ENCODE peak calls at places on chromosomes 13 and 19, in seven cellular contexts. One of them, this sample, is unnamed.
A peak's percentile ranks its signal among the peaks of the same experiment; 100 is the strongest.

GRCh38 chr19:11096210-11096841 is 7.1 kb downstream of the LDLR start:
- DNase-seq in NCI-H1105: no peak
- DNase-seq in posterior cingulate gyrus: no peak
- DNase-seq in T-cell: no peak
- DNase-seq in HFF-Myc: no peak
- DNase-seq in anterior cingulate cortex: no peak
- DNase-seq in SJCRH30: no peak
- DNase-seq in this sample: no peak

GRCh38 chr19:15072930-15073647 is 8.9 kb upstream of the OR1I1 start:
- DNase-seq in NCI-H1105: no peak
- DNase-seq in posterior cingulate gyrus: no peak
- DNase-seq in T-cell: no peak
- DNase-seq in HFF-Myc: no peak
- DNase-seq in anterior cingulate cortex: no peak
- DNase-seq in SJCRH30: no peak
- DNase-seq in this sample: no peak

GRCh38 chr13:114134944-114135610 is 2.7 kb upstream of the RASA3 start:
- DNase-seq in NCI-H1105: no peak
- DNase-seq in posterior cingulate gyrus: no peak
- DNase-seq in T-cell: no peak
- DNase-seq in HFF-Myc: no peak
- DNase-seq in anterior cingulate cortex: no peak
- DNase-seq in SJCRH30: no peak
- DNase-seq in this sample: no peak

GRCh38 chr19:39145180-39145953 is 19.8 kb downstream of the PAK4 start:
- DNase-seq in NCI-H1105: no peak
- DNase-seq in posterior cingulate gyrus: no peak
- DNase-seq in T-cell: no peak
- DNase-seq in HFF-Myc: no peak
- DNase-seq in anterior cingulate cortex: peak; percentile 52
- DNase-seq in SJCRH30: no peak
- DNase-seq in this sample: peak; percentile 77

GRCh38 chr19:5091576-5092215 is 122.8 kb downstream of the KDM4B start:
- DNase-seq in NCI-H1105: no peak
- DNase-seq in posterior cingulate gyrus: no peak
- DNase-seq in T-cell: no peak
- DNase-seq in HFF-Myc: no peak
- DNase-seq in anterior cingulate cortex: no peak
- DNase-seq in SJCRH30: no peak
- DNase-seq in this sample: no peak

GRCh38 chr19:14381689-14382474 is 638 bp downstream of the ADGRE5 start:
- DNase-seq in NCI-H1105: no peak
- DNase-seq in posterior cingulate gyrus: no peak
- DNase-seq in T-cell: peak; percentile 82
- DNase-seq in HFF-Myc: no peak
- DNase-seq in anterior cingulate cortex: no peak
- DNase-seq in SJCRH30: peak; percentile 38
- DNase-seq in this sample: no peak

GRCh38 chr19:27896091-27896490 is 1316.9 kb downstream of the UQCRFS1 start:
- DNase-seq in NCI-H1105: no peak
- DNase-seq in posterior cingulate gyrus: no peak
- DNase-seq in T-cell: no peak
- DNase-seq in HFF-Myc: no peak
- DNase-seq in anterior cingulate cortex: no peak
- DNase-seq in SJCRH30: no peak
- DNase-seq in this sample: no peak

GRCh38 chr19:48926909-48927308 is 6.6 kb upstream of the DHDH start:
- DNase-seq in NCI-H1105: no peak
- DNase-seq in posterior cingulate gyrus: peak; percentile 42
- DNase-seq in T-cell: no peak
- DNase-seq in HFF-Myc: peak; percentile 73
- DNase-seq in anterior cingulate cortex: peak; percentile 6
- DNase-seq in SJCRH30: no peak
- DNase-seq in this sample: peak; percentile 79

GRCh38 chr19:19752760-19753403 is 20.0 kb upstream of the ZNF14 start:
- DNase-seq in NCI-H1105: no peak
- DNase-seq in posterior cingulate gyrus: no peak
- DNase-seq in T-cell: no peak
- DNase-seq in HFF-Myc: no peak
- DNase-seq in anterior cingulate cortex: no peak
- DNase-seq in SJCRH30: no peak
- DNase-seq in this sample: no peak

GRCh38 chr19:17049711-17050280 is 23.2 kb upstream of the CPAMD8 start:
- DNase-seq in NCI-H1105: no peak
- DNase-seq in posterior cingulate gyrus: no peak
- DNase-seq in T-cell: no peak
- DNase-seq in HFF-Myc: no peak
- DNase-seq in anterior cingulate cortex: no peak
- DNase-seq in SJCRH30: no peak
- DNase-seq in this sample: no peak

GRCh38 chr13:32205426-32206096 is 109.6 kb downstream of the ZAR1L start:
- DNase-seq in NCI-H1105: no peak
- DNase-seq in posterior cingulate gyrus: no peak
- DNase-seq in T-cell: no peak
- DNase-seq in HFF-Myc: no peak
- DNase-seq in anterior cingulate cortex: no peak
- DNase-seq in SJCRH30: peak; percentile 32
- DNase-seq in this sample: no peak

GRCh38 chr13:73618275-73618865 is 515.8 kb downstream of the KLF12 start:
- DNase-seq in NCI-H1105: no peak
- DNase-seq in posterior cingulate gyrus: no peak
- DNase-seq in T-cell: no peak
- DNase-seq in HFF-Myc: no peak
- DNase-seq in anterior cingulate cortex: no peak
- DNase-seq in SJCRH30: no peak
- DNase-seq in this sample: no peak

GRCh38 chr13:50030315-50030714 is 15.1 kb downstream of the KCNRG start:
- DNase-seq in NCI-H1105: no peak
- DNase-seq in posterior cingulate gyrus: no peak
- DNase-seq in T-cell: no peak
- DNase-seq in HFF-Myc: no peak
- DNase-seq in anterior cingulate cortex: no peak
- DNase-seq in SJCRH30: no peak
- DNase-seq in this sample: no peak

GRCh38 chr19:5360003-5360820 is 19.6 kb upstream of the PTPRS start:
- DNase-seq in NCI-H1105: no peak
- DNase-seq in posterior cingulate gyrus: no peak
- DNase-seq in T-cell: no peak
- DNase-seq in HFF-Myc: no peak
- DNase-seq in anterior cingulate cortex: no peak
- DNase-seq in SJCRH30: no peak
- DNase-seq in this sample: no peak

GRCh38 chr19:51927859-51928258 is 587 bp downstream of the ZNF613 start:
- DNase-seq in NCI-H1105: no peak
- DNase-seq in posterior cingulate gyrus: no peak
- DNase-seq in T-cell: no peak
- DNase-seq in HFF-Myc: no peak
- DNase-seq in anterior cingulate cortex: no peak
- DNase-seq in SJCRH30: no peak
- DNase-seq in this sample: no peak

GRCh38 chr13:113769881-113770280 is 10.9 kb downstream of the TMEM255B start:
- DNase-seq in NCI-H1105: no peak
- DNase-seq in posterior cingulate gyrus: no peak
- DNase-seq in T-cell: no peak
- DNase-seq in HFF-Myc: no peak
- DNase-seq in anterior cingulate cortex: no peak
- DNase-seq in SJCRH30: no peak
- DNase-seq in this sample: no peak

GRCh38 chr19:58572818-58573657 is at the start of gene MZF1:
- DNase-seq in NCI-H1105: no peak
- DNase-seq in posterior cingulate gyrus: peak; percentile 99
- DNase-seq in T-cell: peak; percentile 100
- DNase-seq in HFF-Myc: peak; percentile 100
- DNase-seq in anterior cingulate cortex: no peak
- DNase-seq in SJCRH30: peak; percentile 100
- DNase-seq in this sample: peak; percentile 100

GRCh38 chr13:31739226-31739625 is at the start of gene RXFP2:
- DNase-seq in NCI-H1105: no peak
- DNase-seq in posterior cingulate gyrus: no peak
- DNase-seq in T-cell: no peak
- DNase-seq in HFF-Myc: no peak
- DNase-seq in anterior cingulate cortex: no peak
- DNase-seq in SJCRH30: no peak
- DNase-seq in this sample: no peak

GRCh38 chr19:34351382-34351802 is 13.6 kb upstream of the GPI start:
- DNase-seq in NCI-H1105: no peak
- DNase-seq in posterior cingulate gyrus: no peak
- DNase-seq in T-cell: no peak
- DNase-seq in HFF-Myc: no peak
- DNase-seq in anterior cingulate cortex: no peak
- DNase-seq in SJCRH30: no peak
- DNase-seq in this sample: no peak

GRCh38 chr19:44356383-44357111 is at the start of gene ZNF112:
- DNase-seq in NCI-H1105: peak; percentile 93
- DNase-seq in posterior cingulate gyrus: peak; percentile 88
- DNase-seq in T-cell: peak; percentile 1
- DNase-seq in HFF-Myc: peak; percentile 81
- DNase-seq in anterior cingulate cortex: peak; percentile 81
- DNase-seq in SJCRH30: peak; percentile 93
- DNase-seq in this sample: peak; percentile 98

GRCh38 chr13:110868631-110869165 is 46.2 kb downstream of the ANKRD10 start:
- DNase-seq in NCI-H1105: no peak
- DNase-seq in posterior cingulate gyrus: no peak
- DNase-seq in T-cell: no peak
- DNase-seq in HFF-Myc: no peak
- DNase-seq in anterior cingulate cortex: no peak
- DNase-seq in SJCRH30: no peak
- DNase-seq in this sample: no peak

This sample was measured in Ammon's horn.